ENCODE peak calls at places on chromosomes 1 and 21, in eight cellular contexts. One of them, this sample, is unnamed.

GRCh38 chr1:222000131-222000530 is 258.2 kb upstream of the DUSP10 start:
- DNase-seq in stomach: no peak
- DNase-seq in upper lobe of left lung: no peak
- DNase-seq in esophagus muscularis mucosa: no peak
- DNase-seq in sigmoid colon: no peak
- DNase-seq in suprapubic skin: no peak
- DNase-seq in GM12878: no peak
- DNase-seq in transverse colon: no peak
- DNase-seq in this sample: no peak

GRCh38 chr1:115224636-115225035 is 113.4 kb downstream of the NGF start:
- DNase-seq in stomach: no peak
- DNase-seq in upper lobe of left lung: no peak
- DNase-seq in esophagus muscularis mucosa: no peak
- DNase-seq in sigmoid colon: no peak
- DNase-seq in suprapubic skin: no peak
- DNase-seq in GM12878: no peak
- DNase-seq in transverse colon: no peak
- DNase-seq in this sample: no peak

GRCh38 chr1:208179303-208179702 is 64.9 kb downstream of the PLXNA2 start:
- DNase-seq in stomach: peak; percentile 47
- DNase-seq in upper lobe of left lung: peak; percentile 72
- DNase-seq in esophagus muscularis mucosa: no peak
- DNase-seq in sigmoid colon: no peak
- DNase-seq in suprapubic skin: no peak
- DNase-seq in GM12878: no peak
- DNase-seq in transverse colon: peak; percentile 55
- DNase-seq in this sample: peak; percentile 73

GRCh38 chr21:33268392-33268735 is 2.2 kb downstream of the IL10RB start:
- DNase-seq in stomach: peak; percentile 38
- DNase-seq in upper lobe of left lung: no peak
- DNase-seq in esophagus muscularis mucosa: no peak
- DNase-seq in sigmoid colon: no peak
- DNase-seq in suprapubic skin: no peak
- DNase-seq in GM12878: no peak
- DNase-seq in transverse colon: peak; percentile 45
- DNase-seq in this sample: no peak

GRCh38 chr1:37720231-37721130 is 28.2 kb downstream of the CDCA8 start:
- DNase-seq in stomach: no peak
- DNase-seq in upper lobe of left lung: no peak
- DNase-seq in esophagus muscularis mucosa: no peak
- DNase-seq in sigmoid colon: no peak
- DNase-seq in suprapubic skin: no peak
- DNase-seq in GM12878: no peak
- DNase-seq in transverse colon: no peak
- DNase-seq in this sample: no peak

GRCh38 chr1:178802873-178803272 is 68.0 kb downstream of the ANGPTL1 start:
- DNase-seq in stomach: no peak
- DNase-seq in upper lobe of left lung: no peak
- DNase-seq in esophagus muscularis mucosa: no peak
- DNase-seq in sigmoid colon: no peak
- DNase-seq in suprapubic skin: no peak
- DNase-seq in GM12878: no peak
- DNase-seq in transverse colon: no peak
- DNase-seq in this sample: no peak

GRCh38 chr21:45504516-45505415 is 37.5 kb downstream of the SLC19A1 start:
- DNase-seq in stomach: no peak
- DNase-seq in upper lobe of left lung: no peak
- DNase-seq in esophagus muscularis mucosa: no peak
- DNase-seq in sigmoid colon: peak; percentile 60
- DNase-seq in suprapubic skin: peak; percentile 52
- DNase-seq in GM12878: no peak
- DNase-seq in transverse colon: no peak
- DNase-seq in this sample: peak; percentile 36

GRCh38 chr1:214106375-214106774 is 118.6 kb downstream of the PROX1 start:
- DNase-seq in stomach: no peak
- DNase-seq in upper lobe of left lung: no peak
- DNase-seq in esophagus muscularis mucosa: no peak
- DNase-seq in sigmoid colon: no peak
- DNase-seq in suprapubic skin: no peak
- DNase-seq in GM12878: no peak
- DNase-seq in transverse colon: no peak
- DNase-seq in this sample: no peak

GRCh38 chr1:210440081-210440480 is 111.4 kb downstream of the HHAT start:
- DNase-seq in stomach: no peak
- DNase-seq in upper lobe of left lung: no peak
- DNase-seq in esophagus muscularis mucosa: no peak
- DNase-seq in sigmoid colon: no peak
- DNase-seq in suprapubic skin: no peak
- DNase-seq in GM12878: no peak
- DNase-seq in transverse colon: no peak
- DNase-seq in this sample: no peak

GRCh38 chr1:72432645-72433267 is 150.4 kb upstream of the NEGR1 start:
- DNase-seq in stomach: no peak
- DNase-seq in upper lobe of left lung: no peak
- DNase-seq in esophagus muscularis mucosa: no peak
- DNase-seq in sigmoid colon: no peak
- DNase-seq in suprapubic skin: no peak
- DNase-seq in GM12878: peak; percentile 7
- DNase-seq in transverse colon: no peak
- DNase-seq in this sample: no peak

GRCh38 chr1:30598571-30599114 is 124.7 kb downstream of the MATN1 start:
- DNase-seq in stomach: no peak
- DNase-seq in upper lobe of left lung: no peak
- DNase-seq in esophagus muscularis mucosa: no peak
- DNase-seq in sigmoid colon: no peak
- DNase-seq in suprapubic skin: no peak
- DNase-seq in GM12878: no peak
- DNase-seq in transverse colon: no peak
- DNase-seq in this sample: no peak

GRCh38 chr1:22228505-22228911 is 85.6 kb upstream of the WNT4 start:
- DNase-seq in stomach: no peak
- DNase-seq in upper lobe of left lung: peak; percentile 41
- DNase-seq in esophagus muscularis mucosa: no peak
- DNase-seq in sigmoid colon: no peak
- DNase-seq in suprapubic skin: no peak
- DNase-seq in GM12878: no peak
- DNase-seq in transverse colon: no peak
- DNase-seq in this sample: no peak

GRCh38 chr1:119188926-119189325 is 48.5 kb upstream of the WARS2 start:
- DNase-seq in stomach: no peak
- DNase-seq in upper lobe of left lung: no peak
- DNase-seq in esophagus muscularis mucosa: no peak
- DNase-seq in sigmoid colon: no peak
- DNase-seq in suprapubic skin: no peak
- DNase-seq in GM12878: no peak
- DNase-seq in transverse colon: no peak
- DNase-seq in this sample: no peak

GRCh38 chr1:17137441-17137840 is 18.2 kb upstream of the PADI2 start:
- DNase-seq in stomach: no peak
- DNase-seq in upper lobe of left lung: no peak
- DNase-seq in esophagus muscularis mucosa: no peak
- DNase-seq in sigmoid colon: no peak
- DNase-seq in suprapubic skin: no peak
- DNase-seq in GM12878: no peak
- DNase-seq in transverse colon: no peak
- DNase-seq in this sample: no peak

GRCh38 chr1:200437556-200438203 is 27.8 kb upstream of the ZNF281 start:
- DNase-seq in stomach: no peak
- DNase-seq in upper lobe of left lung: no peak
- DNase-seq in esophagus muscularis mucosa: no peak
- DNase-seq in sigmoid colon: no peak
- DNase-seq in suprapubic skin: no peak
- DNase-seq in GM12878: no peak
- DNase-seq in transverse colon: no peak
- DNase-seq in this sample: no peak

GRCh38 chr1:47951026-47951425 is 46.2 kb downstream of the TRABD2B start:
- DNase-seq in stomach: no peak
- DNase-seq in upper lobe of left lung: no peak
- DNase-seq in esophagus muscularis mucosa: no peak
- DNase-seq in sigmoid colon: peak; percentile 71
- DNase-seq in suprapubic skin: no peak
- DNase-seq in GM12878: no peak
- DNase-seq in transverse colon: no peak
- DNase-seq in this sample: no peak

GRCh38 chr1:91811363-91812025 is 74.5 kb downstream of the TGFBR3 start:
- DNase-seq in stomach: no peak
- DNase-seq in upper lobe of left lung: no peak
- DNase-seq in esophagus muscularis mucosa: no peak
- DNase-seq in sigmoid colon: no peak
- DNase-seq in suprapubic skin: no peak
- DNase-seq in GM12878: no peak
- DNase-seq in transverse colon: no peak
- DNase-seq in this sample: no peak

GRCh38 chr1:91807921-91808620 is 77.9 kb downstream of the TGFBR3 start:
- DNase-seq in stomach: no peak
- DNase-seq in upper lobe of left lung: no peak
- DNase-seq in esophagus muscularis mucosa: no peak
- DNase-seq in sigmoid colon: no peak
- DNase-seq in suprapubic skin: no peak
- DNase-seq in GM12878: no peak
- DNase-seq in transverse colon: no peak
- DNase-seq in this sample: no peak

GRCh38 chr1:91806777-91807700 is 78.9 kb downstream of the TGFBR3 start:
- DNase-seq in stomach: no peak
- DNase-seq in upper lobe of left lung: no peak
- DNase-seq in esophagus muscularis mucosa: no peak
- DNase-seq in sigmoid colon: no peak
- DNase-seq in suprapubic skin: no peak
- DNase-seq in GM12878: no peak
- DNase-seq in transverse colon: no peak
- DNase-seq in this sample: no peak

GRCh38 chr1:91806146-91806545 is 79.8 kb downstream of the TGFBR3 start:
- DNase-seq in stomach: no peak
- DNase-seq in upper lobe of left lung: no peak
- DNase-seq in esophagus muscularis mucosa: no peak
- DNase-seq in sigmoid colon: no peak
- DNase-seq in suprapubic skin: no peak
- DNase-seq in GM12878: no peak
- DNase-seq in transverse colon: no peak
- DNase-seq in this sample: no peak

GRCh38 chr1:91809267-91809666 is 76.7 kb downstream of the TGFBR3 start:
- DNase-seq in stomach: no peak
- DNase-seq in upper lobe of left lung: no peak
- DNase-seq in esophagus muscularis mucosa: no peak
- DNase-seq in sigmoid colon: no peak
- DNase-seq in suprapubic skin: no peak
- DNase-seq in GM12878: no peak
- DNase-seq in transverse colon: no peak
- DNase-seq in this sample: no peak
- H3K4me1 ChIP-seq in stomach: peaks cover 2% of the 10 kb centered on the region
- H3K4me1 ChIP-seq in upper lobe of left lung: peaks cover 31% of the 10 kb centered on the region
- H3K4me1 ChIP-seq in esophagus muscularis mucosa: peaks cover 87% of the 10 kb centered on the region
- H3K4me1 ChIP-seq in sigmoid colon: peaks cover 52% of the 10 kb centered on the region
- H3K4me1 ChIP-seq in suprapubic skin: peaks cover 76% of the 10 kb centered on the region
- H3K4me1 ChIP-seq in GM12878: peaks cover 20% of the 10 kb centered on the region
- H3K4me1 ChIP-seq in transverse colon: peaks cover 16% of the 10 kb centered on the region
- H3K4me1 ChIP-seq in this sample: peaks cover 30% of the 10 kb centered on the region

DNA sequence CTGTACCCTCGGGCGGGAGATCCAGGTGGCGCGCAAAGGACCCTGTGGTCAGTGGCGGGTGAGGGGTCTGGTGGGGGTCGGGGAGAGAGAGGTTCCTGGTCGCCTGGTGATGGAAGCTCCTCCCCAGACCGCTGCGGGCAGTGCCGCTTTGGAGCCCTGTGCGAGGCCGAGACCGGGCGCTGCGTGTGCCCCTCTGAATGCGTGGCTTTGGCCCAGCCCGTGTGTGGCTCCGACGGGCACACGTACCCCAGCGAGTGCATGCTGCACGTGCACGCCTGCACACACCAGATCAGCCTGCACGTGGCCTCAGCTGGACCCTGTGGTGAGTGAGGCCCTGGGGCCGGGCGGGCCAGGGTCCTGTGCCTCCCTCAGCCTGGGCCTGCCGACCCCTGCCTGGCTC is 23.5 kb downstream of the AGRN start:
- DNase-seq in stomach: no peak
- DNase-seq in upper lobe of left lung: no peak
- DNase-seq in esophagus muscularis mucosa: no peak
- DNase-seq in sigmoid colon: no peak
- DNase-seq in suprapubic skin: no peak
- DNase-seq in GM12878: no peak
- DNase-seq in transverse colon: no peak
- DNase-seq in this sample: no peak
- H3K27me3 ChIP-seq in stomach: peaks cover 7% of the 10 kb centered on the region
- H3K27me3 ChIP-seq in upper lobe of left lung: no peaks in the 10 kb centered on the region
- H3K27me3 ChIP-seq in esophagus muscularis mucosa: no peaks in the 10 kb centered on the region
- H3K27me3 ChIP-seq in sigmoid colon: no peaks in the 10 kb centered on the region
- H3K27me3 ChIP-seq in suprapubic skin: peaks cover 11% of the 10 kb centered on the region
- H3K27me3 ChIP-seq in GM12878: no peaks in the 10 kb centered on the region
- H3K27me3 ChIP-seq in transverse colon: peaks cover 16% of the 10 kb centered on the region
- H3K27me3 ChIP-seq in this sample: no peaks in the 10 kb centered on the region

DNA sequence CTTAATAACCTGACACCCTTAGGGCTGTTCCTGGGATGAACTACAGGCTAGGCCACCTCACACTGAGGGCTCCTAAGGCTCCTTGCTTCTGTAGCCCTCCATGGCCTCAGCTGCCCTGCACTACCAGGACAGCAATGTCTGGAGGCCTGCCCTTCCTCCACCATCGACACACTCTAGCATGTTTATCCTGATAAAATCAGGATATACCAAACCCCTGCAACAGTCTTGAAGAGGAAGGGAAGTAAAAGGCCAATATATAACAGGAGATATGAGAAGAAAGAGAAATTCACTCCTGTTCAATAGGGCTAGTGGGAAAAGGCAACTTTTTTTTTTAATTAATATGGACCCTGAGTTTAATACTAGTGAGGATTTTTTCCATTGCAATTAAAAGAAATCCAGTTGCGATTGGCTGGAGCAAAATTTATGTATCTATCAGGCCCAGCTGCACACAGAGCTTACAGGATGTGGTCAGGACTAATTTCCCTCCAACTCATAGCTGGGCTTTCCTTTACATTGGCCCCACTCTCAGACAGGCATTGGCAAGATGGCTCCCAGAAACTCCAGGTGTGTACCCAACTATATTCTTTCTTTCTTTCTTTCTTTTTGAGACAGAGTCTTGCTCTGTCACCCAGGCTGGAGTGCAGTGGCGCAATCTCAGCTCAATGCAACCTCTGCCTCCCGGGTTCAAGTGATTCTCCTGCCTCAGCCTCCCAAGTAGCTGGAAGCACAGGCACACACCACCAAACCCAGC is 13.5 kb upstream of the ATP2B4 start:
- DNase-seq in stomach: no peak
- DNase-seq in upper lobe of left lung: no peak
- DNase-seq in esophagus muscularis mucosa: no peak
- DNase-seq in sigmoid colon: no peak
- DNase-seq in suprapubic skin: no peak
- DNase-seq in GM12878: no peak
- DNase-seq in transverse colon: no peak
- DNase-seq in this sample: no peak
- TF ChIP-seq EP300 in stomach: no peak
- TF ChIP-seq EP300 in upper lobe of left lung: no peak
- TF ChIP-seq EP300 in esophagus muscularis mucosa: no peak
- TF ChIP-seq EP300 in sigmoid colon: no peak
- TF ChIP-seq EP300 in suprapubic skin: no peak
- TF ChIP-seq EP300 in GM12878: no peak
- TF ChIP-seq EP300 in transverse colon: no peak
- TF ChIP-seq EP300 in this sample: no peak

DNA sequence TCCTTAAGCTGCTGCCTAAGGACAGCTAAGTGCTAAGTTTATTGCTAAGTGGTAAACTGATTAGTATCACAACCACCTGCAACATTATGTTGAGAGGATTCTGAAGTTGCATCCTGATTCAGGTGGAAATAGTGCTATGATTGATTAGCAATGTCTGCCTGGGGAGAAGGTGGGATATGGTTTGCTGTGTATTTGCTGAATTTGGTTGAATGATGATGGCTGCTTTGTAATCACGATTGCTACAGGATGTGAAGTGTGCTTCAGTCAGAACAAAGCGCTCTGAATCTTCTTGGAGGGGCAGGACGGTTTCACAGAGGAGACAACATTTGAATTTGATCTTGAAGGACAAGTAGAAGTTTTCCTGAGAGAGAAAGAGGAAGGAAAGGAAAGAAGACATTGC is 226.0 kb downstream of the ST6GALNAC3 start:
- DNase-seq in stomach: no peak
- DNase-seq in upper lobe of left lung: no peak
- DNase-seq in esophagus muscularis mucosa: no peak
- DNase-seq in sigmoid colon: no peak
- DNase-seq in suprapubic skin: no peak
- DNase-seq in GM12878: no peak
- DNase-seq in transverse colon: no peak
- DNase-seq in this sample: no peak
- H3K4me1 ChIP-seq in stomach: no peaks in the 10 kb centered on the region
- H3K4me1 ChIP-seq in upper lobe of left lung: no peaks in the 10 kb centered on the region
- H3K4me1 ChIP-seq in esophagus muscularis mucosa: no peaks in the 10 kb centered on the region
- H3K4me1 ChIP-seq in sigmoid colon: no peaks in the 10 kb centered on the region
- H3K4me1 ChIP-seq in suprapubic skin: no peaks in the 10 kb centered on the region
- H3K4me1 ChIP-seq in GM12878: no peaks in the 10 kb centered on the region
- H3K4me1 ChIP-seq in transverse colon: no peaks in the 10 kb centered on the region
- H3K4me1 ChIP-seq in this sample: no peaks in the 10 kb centered on the region

This sample was measured in ovary.